ENCODE peak calls at places on chromosomes 5 and 9, in nine cellular contexts. One of them, this sample, is unnamed.

GRCh38 chr5:57383093-57383861 is 99.3 kb downstream of the ACTBL2 start:
- DNase-seq in CD4-positive, alpha-beta T cell: no peak
- DNase-seq in HL-60: no peak
- DNase-seq in activated naive CD8-positive, alpha-beta T cell treated with anti-CD3 and anti-CD28 coated beads for 36 hours: peak
- DNase-seq in T-helper 9 cell: no peak
- DNase-seq in transverse colon: no peak
- DNase-seq in stimulated activated CD8-positive, alpha-beta memory T cell treated with anti-CD3 and anti-CD28 coated beads, Interleukin-4, amount 100 ng/mL, for 1 hour: no peak
- DNase-seq in NB4: peak
- DNase-seq in astrocyte of the hippocampus: peak
- DNase-seq in this sample: peak

GRCh38 chr9:124180557-124180956 is 77.2 kb upstream of the NEK6 start:
- DNase-seq in CD4-positive, alpha-beta T cell: no peak
- DNase-seq in HL-60: no peak
- DNase-seq in activated naive CD8-positive, alpha-beta T cell treated with anti-CD3 and anti-CD28 coated beads for 36 hours: no peak
- DNase-seq in T-helper 9 cell: no peak
- DNase-seq in transverse colon: peak
- DNase-seq in stimulated activated CD8-positive, alpha-beta memory T cell treated with anti-CD3 and anti-CD28 coated beads, Interleukin-4, amount 100 ng/mL, for 1 hour: no peak
- DNase-seq in NB4: no peak
- DNase-seq in astrocyte of the hippocampus: peak
- DNase-seq in this sample: no peak

GRCh38 chr5:74401566-74402320 is 238.8 kb downstream of the ENC1 start:
- DNase-seq in CD4-positive, alpha-beta T cell: no peak
- DNase-seq in HL-60: no peak
- DNase-seq in activated naive CD8-positive, alpha-beta T cell treated with anti-CD3 and anti-CD28 coated beads for 36 hours: no peak
- DNase-seq in T-helper 9 cell: no peak
- DNase-seq in transverse colon: no peak
- DNase-seq in stimulated activated CD8-positive, alpha-beta memory T cell treated with anti-CD3 and anti-CD28 coated beads, Interleukin-4, amount 100 ng/mL, for 1 hour: no peak
- DNase-seq in NB4: no peak
- DNase-seq in astrocyte of the hippocampus: no peak
- DNase-seq in this sample: no peak

GRCh38 chr5:131534995-131535394 is 100.0 kb downstream of the RAPGEF6 start:
- DNase-seq in CD4-positive, alpha-beta T cell: no peak
- DNase-seq in HL-60: no peak
- DNase-seq in activated naive CD8-positive, alpha-beta T cell treated with anti-CD3 and anti-CD28 coated beads for 36 hours: no peak
- DNase-seq in T-helper 9 cell: no peak
- DNase-seq in transverse colon: no peak
- DNase-seq in stimulated activated CD8-positive, alpha-beta memory T cell treated with anti-CD3 and anti-CD28 coated beads, Interleukin-4, amount 100 ng/mL, for 1 hour: no peak
- DNase-seq in NB4: no peak
- DNase-seq in astrocyte of the hippocampus: no peak
- DNase-seq in this sample: no peak

GRCh38 chr9:18896531-18897179 is 136.4 kb downstream of the SAXO1 start:
- DNase-seq in CD4-positive, alpha-beta T cell: no peak
- DNase-seq in HL-60: peak
- DNase-seq in activated naive CD8-positive, alpha-beta T cell treated with anti-CD3 and anti-CD28 coated beads for 36 hours: no peak
- DNase-seq in T-helper 9 cell: no peak
- DNase-seq in transverse colon: no peak
- DNase-seq in stimulated activated CD8-positive, alpha-beta memory T cell treated with anti-CD3 and anti-CD28 coated beads, Interleukin-4, amount 100 ng/mL, for 1 hour: no peak
- DNase-seq in NB4: peak
- DNase-seq in astrocyte of the hippocampus: no peak
- DNase-seq in this sample: no peak

GRCh38 chr5:92991681-92992472 is 589.1 kb downstream of the NR2F1-AS1 start:
- DNase-seq in CD4-positive, alpha-beta T cell: no peak
- DNase-seq in HL-60: no peak
- DNase-seq in activated naive CD8-positive, alpha-beta T cell treated with anti-CD3 and anti-CD28 coated beads for 36 hours: no peak
- DNase-seq in T-helper 9 cell: no peak
- DNase-seq in transverse colon: no peak
- DNase-seq in stimulated activated CD8-positive, alpha-beta memory T cell treated with anti-CD3 and anti-CD28 coated beads, Interleukin-4, amount 100 ng/mL, for 1 hour: no peak
- DNase-seq in NB4: no peak
- DNase-seq in astrocyte of the hippocampus: peak
- DNase-seq in this sample: no peak

GRCh38 chr5:108801301-108801700 is 53.6 kb downstream of the FER start:
- DNase-seq in CD4-positive, alpha-beta T cell: no peak
- DNase-seq in HL-60: no peak
- DNase-seq in activated naive CD8-positive, alpha-beta T cell treated with anti-CD3 and anti-CD28 coated beads for 36 hours: no peak
- DNase-seq in T-helper 9 cell: no peak
- DNase-seq in transverse colon: no peak
- DNase-seq in stimulated activated CD8-positive, alpha-beta memory T cell treated with anti-CD3 and anti-CD28 coated beads, Interleukin-4, amount 100 ng/mL, for 1 hour: no peak
- DNase-seq in NB4: no peak
- DNase-seq in astrocyte of the hippocampus: no peak
- DNase-seq in this sample: no peak

GRCh38 chr5:33725846-33726245 is 165.9 kb downstream of the ADAMTS12 start:
- DNase-seq in CD4-positive, alpha-beta T cell: no peak
- DNase-seq in HL-60: no peak
- DNase-seq in activated naive CD8-positive, alpha-beta T cell treated with anti-CD3 and anti-CD28 coated beads for 36 hours: no peak
- DNase-seq in T-helper 9 cell: no peak
- DNase-seq in transverse colon: no peak
- DNase-seq in stimulated activated CD8-positive, alpha-beta memory T cell treated with anti-CD3 and anti-CD28 coated beads, Interleukin-4, amount 100 ng/mL, for 1 hour: no peak
- DNase-seq in NB4: no peak
- DNase-seq in astrocyte of the hippocampus: peak
- DNase-seq in this sample: no peak

GRCh38 chr5:148970228-148970627 is 92.6 kb downstream of the SH3TC2 start:
- DNase-seq in CD4-positive, alpha-beta T cell: no peak
- DNase-seq in HL-60: no peak
- DNase-seq in activated naive CD8-positive, alpha-beta T cell treated with anti-CD3 and anti-CD28 coated beads for 36 hours: no peak
- DNase-seq in T-helper 9 cell: no peak
- DNase-seq in transverse colon: peak
- DNase-seq in stimulated activated CD8-positive, alpha-beta memory T cell treated with anti-CD3 and anti-CD28 coated beads, Interleukin-4, amount 100 ng/mL, for 1 hour: no peak
- DNase-seq in NB4: no peak
- DNase-seq in astrocyte of the hippocampus: peak
- DNase-seq in this sample: no peak

GRCh38 chr9:113737414-113738271 is 138.5 kb upstream of the ZNF618 start:
- DNase-seq in CD4-positive, alpha-beta T cell: no peak
- DNase-seq in HL-60: peak
- DNase-seq in activated naive CD8-positive, alpha-beta T cell treated with anti-CD3 and anti-CD28 coated beads for 36 hours: peak
- DNase-seq in T-helper 9 cell: no peak
- DNase-seq in transverse colon: peak
- DNase-seq in stimulated activated CD8-positive, alpha-beta memory T cell treated with anti-CD3 and anti-CD28 coated beads, Interleukin-4, amount 100 ng/mL, for 1 hour: no peak
- DNase-seq in NB4: peak
- DNase-seq in astrocyte of the hippocampus: peak
- DNase-seq in this sample: peak

GRCh38 chr5:98796197-98796972 is 22.9 kb downstream of the RGMB start:
- DNase-seq in CD4-positive, alpha-beta T cell: peak
- DNase-seq in HL-60: peak
- DNase-seq in activated naive CD8-positive, alpha-beta T cell treated with anti-CD3 and anti-CD28 coated beads for 36 hours: peak
- DNase-seq in T-helper 9 cell: peak
- DNase-seq in transverse colon: peak
- DNase-seq in stimulated activated CD8-positive, alpha-beta memory T cell treated with anti-CD3 and anti-CD28 coated beads, Interleukin-4, amount 100 ng/mL, for 1 hour: no peak
- DNase-seq in NB4: peak
- DNase-seq in astrocyte of the hippocampus: peak
- DNase-seq in this sample: no peak

GRCh38 chr9:114908796-114909448 is 21.5 kb downstream of the TNFSF8 start:
- DNase-seq in CD4-positive, alpha-beta T cell: no peak
- DNase-seq in HL-60: no peak
- DNase-seq in activated naive CD8-positive, alpha-beta T cell treated with anti-CD3 and anti-CD28 coated beads for 36 hours: peak
- DNase-seq in T-helper 9 cell: no peak
- DNase-seq in transverse colon: no peak
- DNase-seq in stimulated activated CD8-positive, alpha-beta memory T cell treated with anti-CD3 and anti-CD28 coated beads, Interleukin-4, amount 100 ng/mL, for 1 hour: no peak
- DNase-seq in NB4: no peak
- DNase-seq in astrocyte of the hippocampus: peak
- DNase-seq in this sample: no peak

GRCh38 chr9:132986114-132986513 is 7.6 kb downstream of the GFI1B start:
- DNase-seq in CD4-positive, alpha-beta T cell: no peak
- DNase-seq in HL-60: no peak
- DNase-seq in activated naive CD8-positive, alpha-beta T cell treated with anti-CD3 and anti-CD28 coated beads for 36 hours: no peak
- DNase-seq in T-helper 9 cell: no peak
- DNase-seq in transverse colon: no peak
- DNase-seq in stimulated activated CD8-positive, alpha-beta memory T cell treated with anti-CD3 and anti-CD28 coated beads, Interleukin-4, amount 100 ng/mL, for 1 hour: no peak
- DNase-seq in NB4: no peak
- DNase-seq in astrocyte of the hippocampus: no peak
- DNase-seq in this sample: no peak

GRCh38 chr5:150496534-150496933 is 11.4 kb upstream of the NDST1 start:
- DNase-seq in CD4-positive, alpha-beta T cell: no peak
- DNase-seq in HL-60: no peak
- DNase-seq in activated naive CD8-positive, alpha-beta T cell treated with anti-CD3 and anti-CD28 coated beads for 36 hours: no peak
- DNase-seq in T-helper 9 cell: no peak
- DNase-seq in transverse colon: no peak
- DNase-seq in stimulated activated CD8-positive, alpha-beta memory T cell treated with anti-CD3 and anti-CD28 coated beads, Interleukin-4, amount 100 ng/mL, for 1 hour: no peak
- DNase-seq in NB4: no peak
- DNase-seq in astrocyte of the hippocampus: no peak
- DNase-seq in this sample: no peak

GRCh38 chr9:115117999-115118470 is at the start of gene TNC:
- DNase-seq in CD4-positive, alpha-beta T cell: no peak
- DNase-seq in HL-60: no peak
- DNase-seq in activated naive CD8-positive, alpha-beta T cell treated with anti-CD3 and anti-CD28 coated beads for 36 hours: no peak
- DNase-seq in T-helper 9 cell: no peak
- DNase-seq in transverse colon: peak
- DNase-seq in stimulated activated CD8-positive, alpha-beta memory T cell treated with anti-CD3 and anti-CD28 coated beads, Interleukin-4, amount 100 ng/mL, for 1 hour: no peak
- DNase-seq in NB4: no peak
- DNase-seq in astrocyte of the hippocampus: peak
- DNase-seq in this sample: peak

GRCh38 chr5:179250561-179251225 is 94.6 kb downstream of the ADAMTS2 start:
- DNase-seq in CD4-positive, alpha-beta T cell: no peak
- DNase-seq in HL-60: no peak
- DNase-seq in activated naive CD8-positive, alpha-beta T cell treated with anti-CD3 and anti-CD28 coated beads for 36 hours: no peak
- DNase-seq in T-helper 9 cell: no peak
- DNase-seq in transverse colon: peak
- DNase-seq in stimulated activated CD8-positive, alpha-beta memory T cell treated with anti-CD3 and anti-CD28 coated beads, Interleukin-4, amount 100 ng/mL, for 1 hour: no peak
- DNase-seq in NB4: no peak
- DNase-seq in astrocyte of the hippocampus: no peak
- DNase-seq in this sample: no peak

GRCh38 chr9:89154651-89155336 is 23.8 kb downstream of the SHC3 start:
- DNase-seq in CD4-positive, alpha-beta T cell: no peak
- DNase-seq in HL-60: peak
- DNase-seq in activated naive CD8-positive, alpha-beta T cell treated with anti-CD3 and anti-CD28 coated beads for 36 hours: peak
- DNase-seq in T-helper 9 cell: no peak
- DNase-seq in transverse colon: no peak
- DNase-seq in stimulated activated CD8-positive, alpha-beta memory T cell treated with anti-CD3 and anti-CD28 coated beads, Interleukin-4, amount 100 ng/mL, for 1 hour: no peak
- DNase-seq in NB4: peak
- DNase-seq in astrocyte of the hippocampus: peak
- DNase-seq in this sample: no peak

GRCh38 chr5:43753069-43753468 is 150.1 kb downstream of the NNT start:
- DNase-seq in CD4-positive, alpha-beta T cell: no peak
- DNase-seq in HL-60: peak
- DNase-seq in activated naive CD8-positive, alpha-beta T cell treated with anti-CD3 and anti-CD28 coated beads for 36 hours: no peak
- DNase-seq in T-helper 9 cell: no peak
- DNase-seq in transverse colon: no peak
- DNase-seq in stimulated activated CD8-positive, alpha-beta memory T cell treated with anti-CD3 and anti-CD28 coated beads, Interleukin-4, amount 100 ng/mL, for 1 hour: no peak
- DNase-seq in NB4: peak
- DNase-seq in astrocyte of the hippocampus: no peak
- DNase-seq in this sample: no peak

GRCh38 chr5:59115345-59115744 is 532.5 kb downstream of the RAB3C start:
- DNase-seq in CD4-positive, alpha-beta T cell: no peak
- DNase-seq in HL-60: no peak
- DNase-seq in activated naive CD8-positive, alpha-beta T cell treated with anti-CD3 and anti-CD28 coated beads for 36 hours: no peak
- DNase-seq in T-helper 9 cell: no peak
- DNase-seq in transverse colon: no peak
- DNase-seq in stimulated activated CD8-positive, alpha-beta memory T cell treated with anti-CD3 and anti-CD28 coated beads, Interleukin-4, amount 100 ng/mL, for 1 hour: no peak
- DNase-seq in NB4: no peak
- DNase-seq in astrocyte of the hippocampus: no peak
- DNase-seq in this sample: no peak

GRCh38 chr5:174083041-174083827 is 37.7 kb downstream of the NSG2 start:
- DNase-seq in CD4-positive, alpha-beta T cell: no peak
- DNase-seq in HL-60: no peak
- DNase-seq in activated naive CD8-positive, alpha-beta T cell treated with anti-CD3 and anti-CD28 coated beads for 36 hours: no peak
- DNase-seq in T-helper 9 cell: no peak
- DNase-seq in transverse colon: no peak
- DNase-seq in stimulated activated CD8-positive, alpha-beta memory T cell treated with anti-CD3 and anti-CD28 coated beads, Interleukin-4, amount 100 ng/mL, for 1 hour: no peak
- DNase-seq in NB4: no peak
- DNase-seq in astrocyte of the hippocampus: peak
- DNase-seq in this sample: no peak

GRCh38 chr9:96781552-96781951 is 3.7 kb upstream of the ZNF510 start:
- DNase-seq in CD4-positive, alpha-beta T cell: no peak
- DNase-seq in HL-60: no peak
- DNase-seq in activated naive CD8-positive, alpha-beta T cell treated with anti-CD3 and anti-CD28 coated beads for 36 hours: no peak
- DNase-seq in T-helper 9 cell: no peak
- DNase-seq in transverse colon: no peak
- DNase-seq in stimulated activated CD8-positive, alpha-beta memory T cell treated with anti-CD3 and anti-CD28 coated beads, Interleukin-4, amount 100 ng/mL, for 1 hour: no peak
- DNase-seq in NB4: no peak
- DNase-seq in astrocyte of the hippocampus: no peak
- DNase-seq in this sample: no peak

GRCh38 chr9:113247640-113248039 is 26.3 kb downstream of the SLC31A1 start:
- DNase-seq in CD4-positive, alpha-beta T cell: no peak
- DNase-seq in HL-60: no peak
- DNase-seq in activated naive CD8-positive, alpha-beta T cell treated with anti-CD3 and anti-CD28 coated beads for 36 hours: no peak
- DNase-seq in T-helper 9 cell: no peak
- DNase-seq in transverse colon: no peak
- DNase-seq in stimulated activated CD8-positive, alpha-beta memory T cell treated with anti-CD3 and anti-CD28 coated beads, Interleukin-4, amount 100 ng/mL, for 1 hour: no peak
- DNase-seq in NB4: no peak
- DNase-seq in astrocyte of the hippocampus: no peak
- DNase-seq in this sample: no peak

GRCh38 chr5:55232194-55232984 is 1.0 kb downstream of the CCNO start:
- DNase-seq in CD4-positive, alpha-beta T cell: no peak
- DNase-seq in HL-60: no peak
- DNase-seq in activated naive CD8-positive, alpha-beta T cell treated with anti-CD3 and anti-CD28 coated beads for 36 hours: peak
- DNase-seq in T-helper 9 cell: no peak
- DNase-seq in transverse colon: peak
- DNase-seq in stimulated activated CD8-positive, alpha-beta memory T cell treated with anti-CD3 and anti-CD28 coated beads, Interleukin-4, amount 100 ng/mL, for 1 hour: no peak
- DNase-seq in NB4: no peak
- DNase-seq in astrocyte of the hippocampus: peak
- DNase-seq in this sample: no peak

GRCh38 chr5:147084702-147085101 is 150.1 kb upstream of the STK32A start:
- DNase-seq in CD4-positive, alpha-beta T cell: no peak
- DNase-seq in HL-60: no peak
- DNase-seq in activated naive CD8-positive, alpha-beta T cell treated with anti-CD3 and anti-CD28 coated beads for 36 hours: no peak
- DNase-seq in T-helper 9 cell: no peak
- DNase-seq in transverse colon: no peak
- DNase-seq in stimulated activated CD8-positive, alpha-beta memory T cell treated with anti-CD3 and anti-CD28 coated beads, Interleukin-4, amount 100 ng/mL, for 1 hour: no peak
- DNase-seq in NB4: no peak
- DNase-seq in astrocyte of the hippocampus: peak
- DNase-seq in this sample: no peak

GRCh38 chr5:132065351-132065937 is 5.0 kb downstream of the IL3 start:
- DNase-seq in CD4-positive, alpha-beta T cell: peak
- DNase-seq in HL-60: peak
- DNase-seq in activated naive CD8-positive, alpha-beta T cell treated with anti-CD3 and anti-CD28 coated beads for 36 hours: peak
- DNase-seq in T-helper 9 cell: peak
- DNase-seq in transverse colon: peak
- DNase-seq in stimulated activated CD8-positive, alpha-beta memory T cell treated with anti-CD3 and anti-CD28 coated beads, Interleukin-4, amount 100 ng/mL, for 1 hour: no peak
- DNase-seq in NB4: peak
- DNase-seq in astrocyte of the hippocampus: peak
- DNase-seq in this sample: no peak

GRCh38 chr9:73132034-73132776 is 19.5 kb upstream of the ANXA1 start:
- DNase-seq in CD4-positive, alpha-beta T cell: peak
- DNase-seq in HL-60: peak
- DNase-seq in activated naive CD8-positive, alpha-beta T cell treated with anti-CD3 and anti-CD28 coated beads for 36 hours: peak
- DNase-seq in T-helper 9 cell: peak
- DNase-seq in transverse colon: peak
- DNase-seq in stimulated activated CD8-positive, alpha-beta memory T cell treated with anti-CD3 and anti-CD28 coated beads, Interleukin-4, amount 100 ng/mL, for 1 hour: peak
- DNase-seq in NB4: peak
- DNase-seq in astrocyte of the hippocampus: peak
- DNase-seq in this sample: peak

GRCh38 chr9:12697719-12698118 is 4.5 kb downstream of the TYRP1 start:
- DNase-seq in CD4-positive, alpha-beta T cell: no peak
- DNase-seq in HL-60: no peak
- DNase-seq in activated naive CD8-positive, alpha-beta T cell treated with anti-CD3 and anti-CD28 coated beads for 36 hours: no peak
- DNase-seq in T-helper 9 cell: no peak
- DNase-seq in transverse colon: no peak
- DNase-seq in stimulated activated CD8-positive, alpha-beta memory T cell treated with anti-CD3 and anti-CD28 coated beads, Interleukin-4, amount 100 ng/mL, for 1 hour: no peak
- DNase-seq in NB4: no peak
- DNase-seq in astrocyte of the hippocampus: peak
- DNase-seq in this sample: no peak

This sample was measured in ascending aorta.